ENCODE peak calls at places on chromosomes 2 and 18, in six cellular contexts. D is endothelial cell, R is type B pancreatic cell, Z is neural crest cell, V is spleen, W is fibroblast of mammary gland. Y is an unnamed sample.

GRCh38 chr2:182068811-182069210 is 83.2 kb downstream of the PPP1R1C start:
- DNase-seq in D (no peak), W (no peak), Z (no peak), V (no peak), R (no peak), Y (no peak)

GRCh38 chr2:38394903-38395341 is 17.8 kb upstream of the ATL2 start:
- DNase-seq in W (no peak), D (no peak), Z (no peak), V (no peak), R (no peak), Y (peak)

GRCh38 chr2:28620801-28621171 is 124.9 kb downstream of the PLB1 start:
- DNase-seq in D (no peak), W (no peak), V (peak), Z (no peak), R (no peak), Y (no peak)

GRCh38 chr18:74892066-74892627 is 294.5 kb downstream of the ZNF407 start:
- DNase-seq in Z (no peak), D (no peak), R (no peak), W (no peak), V (no peak), Y (no peak)

GRCh38 chr2:120525056-120526046 is 179.4 kb downstream of the INHBB start:
- DNase-seq in V (peak), W (no peak), D (peak), R (no peak), Z (no peak), Y (no peak)

GRCh38 chr2:127454595-127455565 is 36.7 kb downstream of the PROC start:
- DNase-seq in Z (no peak), D (no peak), V (no peak), R (no peak), W (no peak), Y (no peak)

GRCh38 chr2:3212984-3213383 is 164.6 kb downstream of the EIPR1 start:
- DNase-seq in Z (no peak), D (no peak), R (no peak), V (no peak), W (no peak), Y (no peak)

GRCh38 chr2:29920631-29921559 is 491 bp downstream of the ALK start:
- DNase-seq in R (no peak), W (no peak), D (peak), V (no peak), Z (peak), Y (no peak)

GRCh38 chr2:43475922-43476321 is 119.9 kb downstream of the THADA start:
- DNase-seq in D (no peak), W (no peak), Z (no peak), V (no peak), R (no peak), Y (no peak)

GRCh38 chr2:172969609-172970008 is 106.0 kb upstream of the MAP3K20 start:
- DNase-seq in D (no peak), R (no peak), V (no peak), W (peak), Z (no peak), Y (no peak)

GRCh38 chr2:171158036-171158789 is 2.5 kb downstream of the TLK1 start:
- DNase-seq in D (no peak), V (no peak), R (no peak), Z (no peak), W (no peak), Y (no peak)

GRCh38 chr18:45828917-45829811 is 3.7 kb downstream of the SIGLEC15 start:
- DNase-seq in R (no peak), V (peak), Z (no peak), W (no peak), D (no peak), Y (no peak)

GRCh38 chr2:63840081-63840784 is 1.5 kb upstream of the UGP2 start:
- DNase-seq in W (no peak), Z (no peak), D (no peak), V (peak), R (no peak), Y (no peak)

GRCh38 chr2:241378816-241379215 is 22.7 kb downstream of the FARP2 start:
- DNase-seq in D (no peak), W (peak), V (no peak), R (no peak), Z (no peak), Y (no peak)

GRCh38 chr2:118668431-118669424 is 178.7 kb downstream of the EN1 start:
- DNase-seq in W (peak), Z (no peak), V (no peak), D (no peak), R (no peak), Y (peak)

GRCh38 chr2:235390108-235390815 is 103.6 kb upstream of the AGAP1 start:
- DNase-seq in R (no peak), W (no peak), Z (no peak), V (no peak), D (no peak), Y (no peak)

GRCh38 chr2:74836675-74837401 is 2.9 kb downstream of the HK2 start:
- DNase-seq in W (no peak), V (no peak), Z (no peak), R (no peak), D (no peak), Y (no peak)
- TF ChIP-seq CTCF in W (no peak), V (no peak), Z (peak), R (peak), D (peak), Y (no peak)

GRCh38 chr18:27838230-27838629 is 338.7 kb downstream of the CDH2 start:
- DNase-seq in W (peak), V (no peak), R (no peak), D (no peak), Z (no peak), Y (no peak)
- TF ChIP-seq CTCF in W (no peak), V (no peak), R (no peak), D (no peak), Z (no peak), Y (no peak)

DNA sequence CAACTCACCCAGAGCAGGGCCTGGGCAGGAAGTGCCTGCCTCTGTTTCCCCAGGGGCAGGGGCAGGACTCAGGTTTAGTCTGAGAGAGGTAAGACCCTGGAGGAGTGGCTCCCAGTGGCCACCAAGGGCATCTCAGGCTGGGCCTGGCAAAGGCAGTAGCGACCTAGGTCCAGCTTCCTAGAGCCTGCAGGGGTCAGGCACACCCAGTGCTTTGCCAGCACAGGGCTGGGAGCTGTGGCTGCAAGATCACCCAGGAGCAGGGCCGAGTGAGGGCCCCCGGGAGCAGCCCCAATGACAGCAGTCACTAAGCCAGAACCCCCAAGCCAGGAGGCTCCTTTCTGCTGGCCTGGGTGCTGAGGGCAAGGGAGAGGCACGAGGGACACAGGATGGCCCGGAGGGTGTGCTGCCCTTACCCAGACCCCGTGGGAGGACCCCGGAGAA is 8.8 kb upstream of the DUSP2 start:
- DNase-seq in V (peak), D (no peak), Z (no peak), R (peak), W (no peak), Y (no peak)
- TF ChIP-seq CTCF in V (no peak), D (no peak), Z (no peak), R (no peak), W (no peak), Y (no peak)

GRCh38 chr2:45029215-45029614 is 20.0 kb upstream of the SIX2 start:
- DNase-seq in R (no peak), D (no peak), W (no peak), Z (no peak), V (no peak), Y (no peak)

GRCh38 chr2:45028276-45028675 is 19.0 kb upstream of the SIX2 start:
- DNase-seq in W (peak), D (no peak), Z (no peak), R (no peak), V (no peak), Y (no peak)

GRCh38 chr2:45020439-45020838 is 11.2 kb upstream of the SIX2 start:
- DNase-seq in D (no peak), Z (no peak), R (no peak), V (no peak), W (no peak), Y (no peak)

GRCh38 chr2:45027051-45027450 is 17.8 kb upstream of the SIX2 start:
- DNase-seq in Z (no peak), W (no peak), D (no peak), R (no peak), V (no peak), Y (no peak)

GRCh38 chr2:45024600-45025291 is 15.5 kb upstream of the SIX2 start:
- DNase-seq in V (no peak), W (peak), R (no peak), Z (no peak), D (no peak), Y (peak)
- TF ChIP-seq CTCF in V (no peak), W (peak), R (no peak), Z (no peak), D (no peak), Y (no peak)

GRCh38 chr2:20653695-20654306 is 2.9 kb upstream of the HS1BP3 start:
- DNase-seq in V (peak), W (no peak), Z (no peak), D (no peak), R (no peak), Y (no peak)
- TF ChIP-seq CTCF in V (no peak), W (no peak), Z (no peak), D (no peak), R (no peak), Y (no peak)

DNA sequence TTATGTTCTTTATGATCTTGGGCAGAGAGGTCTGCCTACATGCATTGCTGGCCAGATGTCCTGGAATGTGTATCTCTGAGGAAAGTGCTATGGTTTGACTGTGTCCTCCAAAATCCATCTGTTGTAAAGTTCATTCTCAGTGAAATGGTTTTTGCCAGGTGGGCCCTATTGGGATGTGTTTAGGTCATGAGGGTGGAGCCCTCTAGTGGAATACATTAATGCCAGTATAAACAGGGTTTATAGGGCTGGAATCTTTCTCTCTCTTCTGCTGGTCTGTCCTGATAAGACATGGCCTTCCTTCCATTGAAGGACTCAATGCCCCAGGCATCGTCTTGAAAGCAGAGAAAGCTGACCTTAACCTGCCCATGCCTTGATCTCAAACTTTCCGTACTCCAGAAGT is 258.5 kb downstream of the RPIA start:
- DNase-seq in W (peak), Z (no peak), V (no peak), R (no peak), D (peak), Y (no peak)
- TF ChIP-seq CTCF in W (peak), Z (no peak), V (no peak), R (no peak), D (peak), Y (peak)

GRCh38 chr2:69695850-69696216 is 46.1 kb upstream of the ANXA4 start:
- DNase-seq in V (no peak), R (no peak), D (no peak), Z (no peak), W (no peak), Y (no peak)

GRCh38 chr2:69703189-69703588 is 38.7 kb upstream of the ANXA4 start:
- DNase-seq in W (no peak), Z (no peak), R (no peak), V (no peak), D (no peak), Y (no peak)

GRCh38 chr2:69704446-69704845 is 37.5 kb upstream of the ANXA4 start:
- DNase-seq in V (no peak), W (no peak), D (no peak), R (no peak), Z (no peak), Y (no peak)

GRCh38 chr2:69701100-69701945 is 40.6 kb upstream of the ANXA4 start:
- DNase-seq in W (no peak), Z (no peak), D (no peak), V (no peak), R (no peak), Y (no peak)

DNA sequence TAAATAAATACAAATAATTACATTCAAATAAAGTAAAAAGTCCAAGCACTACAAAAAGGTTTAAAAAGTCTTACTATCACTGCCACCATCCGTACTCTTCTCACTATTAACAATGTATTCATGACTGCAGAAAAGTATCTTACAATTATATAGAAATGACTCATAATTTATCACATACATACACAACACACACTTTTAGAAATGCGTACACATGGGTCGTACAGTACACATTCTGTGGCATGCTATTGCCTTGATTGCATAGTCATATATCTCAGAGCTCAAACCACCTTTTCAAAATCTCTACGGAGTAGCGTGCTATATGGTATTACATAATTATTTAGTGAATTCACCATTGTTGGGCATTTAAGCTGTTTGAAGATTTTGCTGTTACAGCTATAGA is 41.6 kb upstream of the ANXA4 start:
- DNase-seq in Z (no peak), W (no peak), R (no peak), D (no peak), V (no peak), Y (no peak)
- TF ChIP-seq CTCF in Z (no peak), W (no peak), R (no peak), D (no peak), V (no peak), Y (no peak)

DNA sequence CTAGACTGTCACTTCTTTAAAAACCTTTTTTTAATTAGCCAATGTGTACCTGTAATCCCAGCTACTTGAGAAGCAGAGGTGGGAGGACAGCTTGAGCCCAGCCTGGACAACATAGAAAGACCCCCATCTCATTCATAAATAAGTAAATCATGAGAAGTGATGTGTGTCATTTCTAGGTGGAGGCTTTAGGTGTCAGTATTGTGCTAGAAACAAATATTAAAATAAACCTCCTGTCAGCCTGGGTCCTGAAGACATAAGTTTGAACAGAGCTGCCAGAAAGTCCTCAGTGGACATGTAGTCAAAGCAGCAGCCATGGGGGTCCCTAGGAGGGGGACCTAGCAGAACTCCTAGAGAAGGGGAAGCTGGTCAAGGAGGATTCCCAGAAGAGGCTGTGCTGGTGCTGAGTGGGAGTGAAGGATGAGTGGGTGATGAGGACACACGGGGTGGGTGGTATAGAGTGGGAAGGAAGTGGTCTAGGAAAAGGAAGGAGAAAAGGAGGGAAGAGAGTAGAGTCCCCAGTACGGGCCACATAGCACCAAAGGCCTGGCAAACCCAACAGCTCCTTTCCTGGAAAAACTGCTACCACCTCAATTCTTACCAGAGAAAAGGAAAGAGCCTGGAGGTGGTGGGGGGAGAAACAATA is 316.6 kb upstream of the NCKAP5 start:
- DNase-seq in W (peak), R (no peak), D (no peak), Z (no peak), V (no peak), Y (no peak)
- TF ChIP-seq CTCF in W (no peak), R (peak), D (peak), Z (peak), V (peak), Y (peak)

Y was measured in BJ.